ENCODE peak calls at places on chromosome 4, in nine cellular contexts. J, Q, C, E, N, H, S, V and X are unnamed samples.

GRCh38 chr4:112823631-112824030 is 186.7 kb downstream of the LARP7 start:
- DNase-seq in V (no peak), H (no peak), J (no peak), C (no peak), N (no peak), Q (no peak), E (no peak), S (no peak), X (no peak)

GRCh38 chr4:111400736-111401135 is 744.5 kb upstream of the FAM241A start:
- DNase-seq in N (no peak), J (no peak), Q (no peak), S (peak; percentile 44), E (no peak), H (no peak), V (peak; percentile 26), C (no peak), X (no peak)

GRCh38 chr4:1752284-1753041 is 31.1 kb downstream of the TACC3 start:
- DNase-seq in N (no peak), S (no peak), J (no peak), E (no peak), C (no peak), H (no peak), V (no peak), Q (peak; percentile 24), X (no peak)

GRCh38 chr4:24922416-24922815 is 9.6 kb upstream of the CCDC149 start:
- DNase-seq in E (no peak), J (no peak), H (no peak), Q (no peak), N (no peak), S (no peak), C (no peak), V (no peak), X (no peak)

GRCh38 chr4:78152795-78153194 is 95.7 kb downstream of the FRAS1 start:
- DNase-seq in N (no peak), S (no peak), J (no peak), V (no peak), H (no peak), E (no peak), C (no peak), Q (no peak), X (no peak)

GRCh38 chr4:972651-973424 is 531 bp downstream of the DGKQ start:
- DNase-seq in E (no peak), N (peak; percentile 77), C (peak; percentile 40), S (peak; percentile 40), H (no peak), Q (peak; percentile 54), V (peak; percentile 57), J (no peak), X (no peak)

GRCh38 chr4:81257021-81257420 is 42.0 kb upstream of the PRKG2 start:
- DNase-seq in E (peak; percentile 53), C (no peak), Q (no peak), V (no peak), H (no peak), S (no peak), N (no peak), J (no peak), X (no peak)

GRCh38 chr4:11914406-11914805 is 485.7 kb upstream of the HS3ST1 start:
- DNase-seq in S (no peak), N (no peak), Q (no peak), J (no peak), E (no peak), C (no peak), V (no peak), H (no peak), X (no peak)

GRCh38 chr4:6855692-6856297 is 53.8 kb upstream of the TBC1D14 start:
- DNase-seq in N (no peak), E (peak; percentile 89), Q (no peak), J (no peak), S (no peak), H (no peak), C (no peak), V (peak; percentile 36), X (no peak)

GRCh38 chr4:6306299-6306698 is 36.6 kb downstream of the WFS1 start:
- DNase-seq in N (no peak), H (no peak), Q (no peak), V (no peak), S (no peak), C (no peak), J (no peak), E (no peak), X (no peak)

GRCh38 chr4:160353548-160353947 is 1250.7 kb downstream of the RAPGEF2 start:
- DNase-seq in N (no peak), J (no peak), Q (no peak), V (no peak), E (no peak), S (no peak), H (no peak), C (no peak), X (no peak)

GRCh38 chr4:158020734-158021346 is 152.0 kb downstream of the GASK1B start:
- DNase-seq in J (no peak), N (no peak), H (no peak), V (peak; percentile 42), Q (no peak), C (no peak), S (no peak), E (peak; percentile 56), X (no peak)

GRCh38 chr4:51830146-51830545 is 12.8 kb upstream of the DCUN1D4 start:
- DNase-seq in E (no peak), S (no peak), J (no peak), V (no peak), C (no peak), Q (no peak), H (no peak), N (no peak), X (no peak)

GRCh38 chr4:142777045-142777743 is 68.9 kb downstream of the INPP4B start:
- DNase-seq in V (peak; percentile 10), E (peak; percentile 40), S (no peak), C (no peak), N (no peak), J (no peak), H (no peak), Q (peak; percentile 47), X (peak; percentile 24)

GRCh38 chr4:98510757-98511517 is 147.5 kb downstream of the TSPAN5 start:
- DNase-seq in J (no peak), N (no peak), V (no peak), C (no peak), H (no peak), S (no peak), Q (no peak), E (no peak), X (no peak)

GRCh38 chr4:70701271-70701670 is 12.9 kb downstream of the UTP3 start:
- DNase-seq in C (no peak), E (no peak), Q (no peak), S (no peak), V (no peak), H (no peak), N (no peak), J (no peak), X (no peak)

GRCh38 chr4:140675599-140676231 is 80.5 kb downstream of the TBC1D9 start:
- DNase-seq in V (no peak), N (no peak), H (no peak), S (no peak), J (no peak), C (no peak), Q (no peak), E (no peak), X (no peak)

GRCh38 chr4:154838694-154839093 is 57.6 kb downstream of the RBM46 start:
- DNase-seq in H (no peak), C (no peak), Q (no peak), S (no peak), E (no peak), J (no peak), N (no peak), V (peak; percentile 11), X (no peak)
- H3K27ac ChIP-seq in H (no peak overlapping the region), C (no peak overlapping the region), Q (no peak overlapping the region), S (no peak overlapping the region), E (no peak overlapping the region), J (no peak overlapping the region), N (no peak overlapping the region), V (peak overlapping the region; percentile 67), X (no peak overlapping the region)

GRCh38 chr4:58732973-58733372 is 1622.8 kb upstream of the IGFBP7 start:
- DNase-seq in C (no peak), V (no peak), Q (no peak), E (no peak), J (no peak), H (no peak), N (no peak), S (no peak), X (no peak)
- TF ChIP-seq CTCF in C (no peak), V (peak; percentile 28), Q (peak; percentile 21), E (no peak), J (no peak), H (no peak), N (peak; percentile 36), S (no peak), X (no peak)

GRCh38 chr4:85970535-85970934 is 389.3 kb downstream of the MAPK10 start:
- DNase-seq in E (no peak), Q (no peak), J (no peak), C (no peak), V (no peak), S (no peak), N (no peak), H (no peak), X (no peak)
- H3K4me1 ChIP-seq in E (no peaks in the 10 kb centered on the region), Q (no peaks in the 10 kb centered on the region), J (peaks cover 8% of the 10 kb centered on the region), C (peaks cover 28% of the 10 kb centered on the region), V (no peaks in the 10 kb centered on the region), S (peaks cover 13% of the 10 kb centered on the region), N (no peaks in the 10 kb centered on the region), H (peaks cover 19% of the 10 kb centered on the region), X (no peaks in the 10 kb centered on the region)

GRCh38 chr4:2843023-2843908 is at the start of gene ADD1:
- DNase-seq in E (peak; percentile 76), C (peak; percentile 92), Q (peak; percentile 95), S (peak; percentile 90), J (peak; percentile 95), N (peak; percentile 98), V (peak; percentile 96), H (peak; percentile 95), X (peak; percentile 97)

GRCh38 chr4:2843909-2844584 is 403 bp downstream of the ADD1 start:
- DNase-seq in J (peak; percentile 81), V (peak; percentile 8), E (peak; percentile 37), Q (peak; percentile 50), N (peak; percentile 69), S (peak; percentile 66), H (peak; percentile 66), C (peak; percentile 61), X (peak; percentile 62)

GRCh38 chr4:2848449-2848848 is 4.8 kb downstream of the ADD1 start:
- DNase-seq in N (no peak), Q (no peak), V (no peak), J (no peak), S (no peak), E (no peak), H (no peak), C (no peak), X (no peak)

GRCh38 chr4:2847297-2847871 is 3.7 kb downstream of the ADD1 start:
- DNase-seq in V (no peak), E (no peak), J (no peak), Q (no peak), C (no peak), H (no peak), N (no peak), S (no peak), X (no peak)

GRCh38 chr4:2846172-2846571 is 2.5 kb downstream of the ADD1 start:
- DNase-seq in Q (no peak), S (no peak), V (no peak), J (no peak), E (no peak), N (no peak), H (no peak), C (no peak), X (no peak)
- H3K27ac ChIP-seq in Q (no peak overlapping the region), S (no peak overlapping the region), V (peak overlapping the region; percentile 95), J (peak overlapping the region; percentile 7), E (no peak overlapping the region), N (no peak overlapping the region), H (no peak overlapping the region), C (no peak overlapping the region), X (no peak overlapping the region)

GRCh38 chr4:100848865-100849264 is 331.0 kb upstream of the EMCN start:
- DNase-seq in H (no peak), N (no peak), V (peak; percentile 34), E (no peak), C (no peak), J (no peak), S (no peak), Q (no peak), X (no peak)
- TF ChIP-seq CTCF in H (peak; percentile 23), N (peak; percentile 21), V (peak; percentile 30), E (no peak), C (peak; percentile 27), J (no peak), S (no peak), Q (no peak), X (no peak)